ENCODE peak calls at places on chromosomes 13 and 19, in nine cellular contexts. Z, W, N, U, M, P, R, G and X are unnamed samples.

GRCh38 chr13:22726721-22727120 is 454.1 kb upstream of the SGCG start:
- DNase-seq in N (no peak), U (no peak), W (no peak), G (no peak), R (no peak), P (no peak), M (no peak), Z (no peak), X (peak)

GRCh38 chr19:29119582-29119981 is 93.4 kb downstream of the UQCRFS1 start:
- DNase-seq in U (no peak), M (no peak), Z (no peak), N (no peak), W (no peak), G (no peak), P (no peak), R (no peak), X (no peak)

GRCh38 chr19:3852614-3853254 is 16.1 kb downstream of the ZFR2 start:
- DNase-seq in W (no peak), Z (no peak), P (peak), M (no peak), N (peak), U (no peak), R (no peak), G (no peak), X (peak)

GRCh38 chr19:58529405-58529804 is 9.8 kb upstream of the ZBTB45 start:
- DNase-seq in N (no peak), G (no peak), U (no peak), Z (no peak), P (no peak), R (no peak), W (no peak), M (no peak), X (peak)

GRCh38 chr19:33390120-33390907 is 16.8 kb downstream of the CEBPG start:
- DNase-seq in U (peak), R (peak), W (peak), P (no peak), G (no peak), M (peak), N (no peak), Z (no peak), X (peak)

GRCh38 chr19:5050016-5050656 is 81.2 kb downstream of the KDM4B start:
- DNase-seq in G (no peak), U (no peak), W (no peak), Z (no peak), M (no peak), N (no peak), P (no peak), R (no peak), X (no peak)

GRCh38 chr19:44746946-44747738 is 1.4 kb upstream of the BCL3 start:
- DNase-seq in U (peak), Z (no peak), N (peak), M (peak), R (peak), P (peak), G (peak), W (peak), X (peak)

GRCh38 chr19:33071887-33072286 is 7.2 kb upstream of the RHPN2 start:
- DNase-seq in R (no peak), P (no peak), U (no peak), Z (no peak), M (no peak), N (no peak), G (no peak), W (no peak), X (no peak)

GRCh38 chr13:103726808-103727207 is 660.6 kb upstream of the SLC10A2 start:
- DNase-seq in Z (no peak), W (no peak), U (no peak), N (no peak), M (no peak), G (no peak), R (no peak), P (no peak), X (no peak)

GRCh38 chr13:100040196-100040595 is 48.7 kb upstream of the PCCA start:
- DNase-seq in N (no peak), P (no peak), M (no peak), W (no peak), R (no peak), G (no peak), Z (no peak), U (no peak), X (no peak)

GRCh38 chr19:16542894-16543498 is 759 bp upstream of the CHERP start:
- DNase-seq in N (no peak), P (no peak), Z (no peak), M (no peak), W (no peak), R (no peak), U (no peak), G (no peak), X (no peak)

DNA sequence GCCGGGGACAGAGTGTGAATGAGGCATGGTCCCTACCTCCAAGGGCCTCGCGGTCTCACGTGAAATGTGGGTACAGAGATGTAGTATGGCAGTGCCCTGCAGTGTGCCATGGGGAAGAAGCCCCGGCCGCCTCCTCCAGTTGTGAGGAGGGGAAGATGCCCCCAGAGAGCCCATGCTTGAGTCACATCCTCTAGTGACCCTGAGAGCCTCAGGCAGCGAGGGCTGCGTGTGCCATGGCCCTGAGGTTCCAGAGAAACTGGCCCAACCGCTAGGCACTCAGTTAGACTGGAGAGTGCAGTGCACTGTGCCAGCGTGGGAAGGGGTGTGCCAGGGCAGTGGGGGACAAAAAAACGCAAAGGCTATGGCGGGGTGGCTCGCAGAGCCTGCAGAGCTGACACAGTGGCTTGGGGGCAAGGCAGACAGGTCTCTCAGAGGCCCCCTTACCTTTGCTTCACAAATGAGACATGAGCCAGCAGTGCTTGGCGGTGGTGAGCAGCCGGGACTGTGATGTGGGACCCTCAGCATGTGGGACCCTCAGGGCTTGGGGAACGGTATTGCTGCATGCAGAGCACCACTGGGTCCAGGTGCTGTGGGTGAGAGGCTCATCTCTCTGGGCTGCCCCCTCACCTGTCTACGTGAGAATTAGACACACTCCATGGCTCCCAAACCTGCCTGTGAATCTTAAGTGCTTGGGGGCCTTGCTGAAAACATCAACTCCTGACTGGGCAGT is 106.4 kb downstream of the COL4A2 start:
- DNase-seq in G (no peak), U (no peak), N (no peak), M (no peak), Z (no peak), P (no peak), W (no peak), R (no peak), X (no peak)
- H3K27ac ChIP-seq in G (peak), U (peak), N (peak), M (no peak), Z (no peak), P (no peak), W (peak), R (peak), X (peak)

DNA sequence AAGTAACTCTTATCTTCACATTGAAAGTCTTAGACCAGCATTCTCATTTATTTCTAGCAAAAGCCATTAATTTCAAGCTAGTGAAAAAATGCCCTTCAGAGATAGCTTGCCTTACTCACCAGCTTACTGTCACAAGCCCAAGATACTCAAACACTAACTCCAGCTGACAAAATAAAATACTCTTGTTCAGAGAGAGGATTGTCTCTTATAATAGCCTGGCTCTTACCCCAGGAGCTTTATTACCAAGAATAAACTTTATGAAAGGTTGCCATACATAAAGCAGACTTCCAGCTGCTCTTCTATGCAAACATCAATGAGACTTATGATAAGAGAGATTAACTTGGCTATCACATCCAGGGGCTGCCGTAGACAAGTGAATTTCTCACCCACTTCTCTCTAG is 53.6 kb downstream of the XPO4 start:
- DNase-seq in N (peak), Z (no peak), M (no peak), W (no peak), G (no peak), P (no peak), U (no peak), R (no peak), X (no peak)
- TF ChIP-seq CTCF in N (no peak), Z (no peak), M (no peak), W (no peak), G (no peak), P (no peak), U (no peak), R (no peak), X (no peak)

GRCh38 chr19:8395621-8396082 is 5.5 kb downstream of the RAB11B start:
- DNase-seq in N (no peak), M (no peak), Z (no peak), P (no peak), W (no peak), U (no peak), G (no peak), R (no peak), X (peak)

GRCh38 chr19:8397291-8397690 is 7.1 kb downstream of the RAB11B start:
- DNase-seq in W (no peak), Z (no peak), R (no peak), N (no peak), U (no peak), M (no peak), P (no peak), G (no peak), X (peak)

GRCh38 chr19:8397746-8398721 is 7.9 kb downstream of the RAB11B start:
- DNase-seq in N (no peak), W (no peak), M (no peak), R (no peak), U (no peak), G (no peak), Z (no peak), P (no peak), X (peak)

GRCh38 chr19:8396185-8396562 is 6.0 kb downstream of the RAB11B start:
- DNase-seq in P (no peak), U (no peak), N (no peak), W (no peak), G (no peak), Z (no peak), M (no peak), R (no peak), X (no peak)

GRCh38 chr19:8396563-8397203 is 6.5 kb downstream of the RAB11B start:
- DNase-seq in Z (no peak), W (peak), N (peak), R (peak), M (peak), P (peak), G (no peak), U (peak), X (peak)
- H3K27ac ChIP-seq in Z (no peak), W (no peak), N (no peak), R (no peak), M (no peak), P (no peak), G (peak), U (no peak), X (no peak)

DNA sequence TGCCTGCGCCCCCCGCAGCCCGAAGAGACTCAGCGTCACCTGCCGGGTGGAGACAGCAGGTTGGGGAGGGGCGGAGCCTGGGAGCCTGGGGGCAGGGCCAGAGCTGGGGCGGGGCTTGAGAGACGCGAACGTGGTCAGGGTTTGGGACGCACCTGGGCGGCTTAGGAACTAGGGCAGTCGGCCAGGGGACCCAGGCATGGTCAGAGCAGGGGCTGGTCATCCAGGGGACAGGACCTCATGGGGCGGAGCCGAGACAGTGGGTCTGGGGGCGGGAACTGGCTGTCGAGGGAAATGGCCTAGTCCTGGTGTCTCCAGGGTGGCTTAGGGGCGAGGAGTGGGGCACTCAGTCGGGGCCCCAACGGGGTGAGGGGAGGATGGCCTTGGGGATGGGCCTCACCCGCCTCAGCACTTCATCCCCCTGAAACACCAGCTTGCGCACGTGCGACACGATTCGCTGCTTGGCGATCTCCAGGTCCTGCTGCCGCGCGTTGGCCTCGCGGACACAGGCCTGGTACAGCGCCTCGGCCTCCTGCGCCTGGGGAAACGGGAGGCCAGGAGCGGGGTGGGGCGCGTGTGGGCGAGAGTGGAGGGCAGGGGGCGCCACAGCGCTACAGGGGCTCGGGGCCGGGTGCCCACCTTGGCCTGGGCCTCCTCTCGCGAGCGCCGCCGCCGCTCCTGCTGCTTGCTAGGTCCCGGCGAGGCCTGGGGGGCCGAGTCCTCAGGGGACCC is 5.8 kb downstream of the GMIP start:
- DNase-seq in Z (no peak), M (no peak), P (no peak), U (no peak), R (no peak), W (peak), N (no peak), G (no peak), X (no peak)
- TF ChIP-seq CTCF in Z (peak), M (no peak), P (no peak), U (no peak), R (no peak), W (no peak), N (no peak), G (no peak), X (no peak)

GRCh38 chr13:51456510-51456909 is 3.7 kb upstream of the INTS6 start:
- DNase-seq in N (no peak), P (no peak), M (no peak), W (peak), R (no peak), U (no peak), Z (no peak), G (no peak), X (no peak)

GRCh38 chr13:51453308-51453958 is 597 bp upstream of the INTS6 start:
- DNase-seq in G (peak), M (peak), P (peak), W (peak), R (peak), U (peak), N (no peak), Z (no peak), X (peak)

GRCh38 chr13:51455532-51455931 is 2.7 kb upstream of the INTS6 start:
- DNase-seq in G (no peak), Z (no peak), P (no peak), W (no peak), N (no peak), M (no peak), R (peak), U (no peak), X (no peak)

GRCh38 chr13:51452391-51453307 is at the start of gene INTS6:
- DNase-seq in M (peak), U (peak), G (peak), P (peak), R (peak), Z (peak), N (peak), W (peak), X (peak)

GRCh38 chr13:51453959-51454703 is 1.3 kb upstream of the INTS6 start:
- DNase-seq in N (peak), P (no peak), M (no peak), G (no peak), W (no peak), U (peak), Z (no peak), R (peak), X (peak)
- H3K27ac ChIP-seq in N (peak), P (peak), M (peak), G (peak), W (peak), U (peak), Z (peak), R (peak), X (peak)

GRCh38 chr19:50882188-50882587 is 8.9 kb downstream of the KLK2 start:
- DNase-seq in R (no peak), W (no peak), P (no peak), N (no peak), M (no peak), U (no peak), Z (no peak), G (no peak), X (no peak)
- TF ChIP-seq CTCF in R (no peak), W (no peak), P (no peak), N (no peak), M (no peak), U (no peak), Z (no peak), G (no peak), X (no peak)

GRCh38 chr13:41232715-41233114 is 30.7 kb downstream of the MTRF1 start:
- DNase-seq in N (no peak), R (no peak), U (no peak), P (no peak), M (no peak), W (no peak), Z (no peak), G (no peak), X (no peak)
- H3K27ac ChIP-seq in N (no peak), R (no peak), U (no peak), P (no peak), M (no peak), W (no peak), Z (no peak), G (no peak), X (no peak)

GRCh38 chr19:8030906-8031305 is 21.7 kb upstream of the CCL25 start:
- DNase-seq in N (no peak), M (no peak), G (no peak), Z (no peak), P (no peak), U (no peak), W (no peak), R (no peak), X (peak)

GRCh38 chr19:8023371-8023770 is 17.9 kb upstream of the ELAVL1 start:
- DNase-seq in P (no peak), R (no peak), Z (no peak), G (no peak), N (no peak), M (no peak), U (no peak), W (no peak), X (peak)

GRCh38 chr19:8034178-8034525 is 18.4 kb upstream of the CCL25 start:
- DNase-seq in R (no peak), P (no peak), Z (no peak), G (no peak), M (no peak), U (no peak), N (no peak), W (no peak), X (no peak)

GRCh38 chr19:8025321-8025720 is 19.9 kb upstream of the ELAVL1 start:
- DNase-seq in M (no peak), R (no peak), Z (no peak), P (no peak), U (no peak), N (no peak), W (no peak), G (no peak), X (peak)

GRCh38 chr19:8028951-8029491 is 23.5 kb upstream of the CCL25 start:
- DNase-seq in M (no peak), R (no peak), U (no peak), W (peak), G (no peak), N (peak), Z (no peak), P (no peak), X (peak)
- TF ChIP-seq CTCF in M (no peak), R (no peak), U (no peak), W (no peak), G (no peak), N (no peak), Z (peak), P (no peak), X (no peak)

GRCh38 chr13:66367356-66367755 is 862.8 kb downstream of the PCDH9 start:
- DNase-seq in N (peak), W (no peak), U (no peak), Z (no peak), P (no peak), M (no peak), G (no peak), R (no peak), X (peak)

GRCh38 chr13:66362485-66362884 is 867.7 kb downstream of the PCDH9 start:
- DNase-seq in P (no peak), N (peak), U (no peak), Z (no peak), M (no peak), W (no peak), R (no peak), G (no peak), X (no peak)

GRCh38 chr13:66364346-66364745 is 865.8 kb downstream of the PCDH9 start:
- DNase-seq in M (no peak), U (no peak), W (no peak), Z (no peak), G (no peak), R (no peak), P (no peak), N (peak), X (no peak)

GRCh38 chr13:66359910-66360552 is 870.1 kb downstream of the PCDH9 start:
- DNase-seq in P (no peak), N (no peak), W (no peak), Z (no peak), M (no peak), G (no peak), U (no peak), R (no peak), X (no peak)

GRCh38 chr13:66365101-66365500 is 865.0 kb downstream of the PCDH9 start:
- DNase-seq in M (no peak), N (peak), W (no peak), P (no peak), G (no peak), R (no peak), Z (no peak), U (no peak), X (no peak)
- H3K27ac ChIP-seq in M (no peak), N (no peak), W (no peak), P (no peak), G (no peak), R (no peak), Z (no peak), U (no peak), X (no peak)